ENCODE peak calls at places on chromosome 7, in eight cellular contexts. E is adrenal gland, T is cardiac muscle cell, C is HL-60, P is left ventricle myocardium inferior, B is lung, O is uterus, D is choroid plexus epithelial cell. I is an unnamed sample.

GRCh38 chr7:67377939-67378862 is 381.6 kb downstream of the TYW1 start:
- DNase-seq in E (peak; percentile 81), T (peak; percentile 86), C (peak; percentile 64), P (peak; percentile 48), B (peak; percentile 66), O (peak; percentile 32), D (peak; percentile 89), I (peak; percentile 72)

GRCh38 chr7:12851841-12852240 is 164.4 kb downstream of the ARL4A start:
- DNase-seq in E (no peak), T (no peak), C (no peak), P (no peak), B (no peak), O (no peak), D (peak; percentile 48), I (no peak)

GRCh38 chr7:151410405-151411390 is 860 bp upstream of the WDR86 start:
- DNase-seq in E (no peak), T (peak; percentile 84), C (no peak), P (no peak), B (no peak), O (no peak), D (peak; percentile 61), I (no peak)

GRCh38 chr7:158648787-158649186 is 55.8 kb downstream of the NCAPG2 start:
- DNase-seq in E (no peak), T (no peak), C (no peak), P (no peak), B (no peak), O (no peak), D (peak; percentile 38), I (peak; percentile 42)

GRCh38 chr7:24291271-24291670 is 7.3 kb downstream of the NPY start:
- DNase-seq in E (no peak), T (no peak), C (no peak), P (no peak), B (no peak), O (no peak), D (no peak), I (no peak)

GRCh38 chr7:55440040-55440690 is 75.0 kb downstream of the LANCL2 start:
- DNase-seq in E (no peak), T (no peak), C (peak; percentile 55), P (no peak), B (no peak), O (no peak), D (no peak), I (no peak)

GRCh38 chr7:77740257-77740656 is 44.0 kb downstream of the RSBN1L start:
- DNase-seq in E (no peak), T (no peak), C (no peak), P (no peak), B (no peak), O (no peak), D (no peak), I (no peak)

GRCh38 chr7:102396710-102397019 is 502 bp downstream of the PRKRIP1 start:
- DNase-seq in E (no peak), T (no peak), C (no peak), P (no peak), B (no peak), O (no peak), D (no peak), I (no peak)

GRCh38 chr7:158512869-158513268 is 74.8 kb downstream of the PTPRN2 start:
- DNase-seq in E (no peak), T (no peak), C (no peak), P (no peak), B (no peak), O (no peak), D (no peak), I (no peak)

GRCh38 chr7:142984297-142984696 is 22.1 kb upstream of the KEL start:
- DNase-seq in E (no peak), T (no peak), C (no peak), P (no peak), B (no peak), O (no peak), D (no peak), I (no peak)

GRCh38 chr7:69624431-69624830 is 26.2 kb downstream of the AUTS2 start:
- DNase-seq in E (no peak), T (peak; percentile 28), C (no peak), P (no peak), B (no peak), O (no peak), D (no peak), I (no peak)

GRCh38 chr7:75776295-75776971 is 4.4 kb upstream of the CCL26 start:
- DNase-seq in E (no peak), T (no peak), C (peak; percentile 19), P (no peak), B (no peak), O (no peak), D (peak; percentile 79), I (peak; percentile 95)

GRCh38 chr7:34849966-34850365 is 187.3 kb downstream of the DPY19L1 start:
- DNase-seq in E (no peak), T (no peak), C (no peak), P (no peak), B (no peak), O (no peak), D (no peak), I (no peak)

GRCh38 chr7:90250601-90251303 is 5.8 kb downstream of the CFAP69 start:
- DNase-seq in E (no peak), T (no peak), C (no peak), P (no peak), B (no peak), O (no peak), D (peak; percentile 39), I (peak; percentile 88)

GRCh38 chr7:9598411-9598810 is 1165.0 kb downstream of the NXPH1 start:
- DNase-seq in E (no peak), T (no peak), C (no peak), P (no peak), B (no peak), O (no peak), D (no peak), I (no peak)

GRCh38 chr7:138898255-138898654 is 82.9 kb downstream of the KIAA1549 start:
- DNase-seq in E (no peak), T (no peak), C (no peak), P (no peak), B (no peak), O (no peak), D (peak; percentile 14), I (no peak)

DNA sequence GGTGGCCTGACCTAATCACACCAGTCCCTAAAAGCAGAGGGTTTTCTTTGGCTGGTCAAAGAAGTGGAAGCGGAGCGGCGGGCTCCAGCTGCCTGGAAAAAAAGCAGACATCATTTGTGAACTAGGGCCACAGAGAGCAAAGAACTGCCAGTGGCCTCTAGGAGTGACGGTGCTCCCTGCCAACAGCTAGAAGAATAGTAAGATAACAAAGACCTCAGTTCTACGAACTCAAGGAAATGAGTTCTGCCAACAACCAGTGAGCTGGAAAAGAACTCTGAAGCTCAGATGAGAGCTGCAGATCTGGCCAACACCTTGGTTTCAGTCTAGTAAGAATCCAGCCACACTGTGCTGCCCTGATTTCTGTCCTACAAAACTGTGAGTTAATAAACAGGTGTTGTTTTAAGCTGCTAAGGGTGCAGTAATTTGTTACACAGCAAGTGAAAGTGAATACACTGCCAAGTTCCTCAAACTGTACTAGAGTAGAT is 178.0 kb downstream of the SRPK2 start:
- DNase-seq in E (peak; percentile 60), T (peak; percentile 46), C (no peak), P (peak; percentile 32), B (no peak), O (no peak), D (peak; percentile 11), I (no peak)
- H3K4me3 ChIP-seq in E (no peak overlapping the region), T (no peak overlapping the region), C (no peak overlapping the region), P (peak overlapping the region; percentile 3), B (no peak overlapping the region), O (no peak overlapping the region), D (no peak overlapping the region), I (no peak overlapping the region)

GRCh38 chr7:101245147-101245668 is 327 bp upstream of the FIS1 start:
- DNase-seq in E (no peak), T (no peak), C (no peak), P (no peak), B (no peak), O (no peak), D (no peak), I (no peak)

GRCh38 chr7:101243786-101244384 is 996 bp downstream of the FIS1 start:
- DNase-seq in E (peak; percentile 66), T (no peak), C (no peak), P (no peak), B (no peak), O (no peak), D (peak; percentile 49), I (peak; percentile 53)

GRCh38 chr7:101241015-101241363 is 3.4 kb upstream of the CLDN15 start:
- DNase-seq in E (no peak), T (no peak), C (peak; percentile 85), P (no peak), B (no peak), O (no peak), D (no peak), I (peak; percentile 85)

GRCh38 chr7:101248276-101248675 is 3.4 kb upstream of the FIS1 start:
- DNase-seq in E (no peak), T (no peak), C (no peak), P (no peak), B (no peak), O (no peak), D (no peak), I (no peak)

GRCh38 chr7:101244385-101245146 is at the start of gene FIS1:
- DNase-seq in E (peak; percentile 94), T (peak; percentile 96), C (peak; percentile 92), P (peak; percentile 94), B (peak; percentile 93), O (peak; percentile 92), D (peak; percentile 92), I (peak; percentile 84)
- TF ChIP-seq CTCF in E (peak; percentile 92), T (no peak), C (peak; percentile 46), P (peak; percentile 8), B (peak; percentile 72), O (peak; percentile 88), D (no peak), I (peak; percentile 63)

GRCh38 chr7:7136423-7136822 is 45.9 kb upstream of the C1GALT1 start:
- DNase-seq in E (no peak), T (no peak), C (no peak), P (no peak), B (no peak), O (peak; percentile 21), D (peak; percentile 33), I (peak; percentile 25)
- H3K4me3 ChIP-seq in E (no peak overlapping the region), T (no peak overlapping the region), C (no peak overlapping the region), P (no peak overlapping the region), B (no peak overlapping the region), O (no peak overlapping the region), D (no peak overlapping the region), I (no peak overlapping the region)

DNA sequence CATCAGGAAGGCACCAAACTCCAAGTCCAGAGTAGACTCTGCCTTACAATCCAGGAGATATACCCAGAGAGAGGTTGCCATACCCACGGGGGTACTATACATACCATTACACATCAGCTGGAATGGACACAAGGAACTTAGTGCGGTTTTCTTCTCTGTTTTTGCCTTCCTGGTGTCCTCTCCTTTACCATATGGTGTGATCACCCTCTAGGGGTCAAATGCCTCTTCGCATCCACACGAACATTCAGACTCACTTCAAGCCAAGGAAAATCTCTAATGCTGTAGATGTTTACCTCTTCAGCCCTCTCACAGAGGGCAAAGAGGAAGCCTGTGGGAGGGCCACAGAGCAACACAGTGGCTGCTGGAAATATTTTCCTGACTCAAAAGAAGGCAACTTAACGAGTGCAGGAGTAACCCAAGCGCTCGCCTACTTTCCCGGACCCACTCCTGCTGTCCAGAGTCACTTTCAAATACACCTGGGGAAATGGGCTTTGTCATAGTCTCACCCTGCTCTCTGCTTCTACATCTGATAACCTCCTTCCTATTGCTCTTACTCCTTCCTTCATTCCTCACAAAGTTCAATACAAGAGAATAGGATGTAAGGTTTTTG is 220.7 kb downstream of the C7orf25 start:
- DNase-seq in E (no peak), T (peak; percentile 74), C (peak; percentile 12), P (no peak), B (no peak), O (peak; percentile 41), D (peak; percentile 76), I (peak; percentile 74)
- TF ChIP-seq CTCF in E (peak; percentile 34), T (peak; percentile 82), C (peak; percentile 18), P (peak; percentile 57), B (peak; percentile 27), O (peak; percentile 57), D (peak; percentile 73), I (peak; percentile 81)